ENCODE peak calls at places on chromosome 14, in seven cellular contexts. One of them, this sample, is unnamed.

GRCh38 chr14:69877492-69877891 is 1.7 kb upstream of the SMOC1 start:
- DNase-seq in GM23338: peak; percentile 64
- DNase-seq in spleen: no peak
- DNase-seq in GM12891: no peak
- DNase-seq in suprapubic skin: no peak
- DNase-seq in stomach: no peak
- DNase-seq in transverse colon: no peak
- DNase-seq in this sample: no peak

GRCh38 chr14:103284574-103285467 is 49.2 kb upstream of the EIF5 start:
- DNase-seq in GM23338: peak; percentile 54
- DNase-seq in spleen: no peak
- DNase-seq in GM12891: no peak
- DNase-seq in suprapubic skin: no peak
- DNase-seq in stomach: no peak
- DNase-seq in transverse colon: no peak
- DNase-seq in this sample: no peak

GRCh38 chr14:72907886-72908285 is 14.0 kb upstream of the DPF3 start:
- DNase-seq in GM23338: no peak
- DNase-seq in spleen: no peak
- DNase-seq in GM12891: no peak
- DNase-seq in suprapubic skin: no peak
- DNase-seq in stomach: no peak
- DNase-seq in transverse colon: no peak
- DNase-seq in this sample: no peak

GRCh38 chr14:22994762-22995275 is 12.5 kb upstream of the AJUBA start:
- DNase-seq in GM23338: peak; percentile 62
- DNase-seq in spleen: no peak
- DNase-seq in GM12891: no peak
- DNase-seq in suprapubic skin: no peak
- DNase-seq in stomach: no peak
- DNase-seq in transverse colon: no peak
- DNase-seq in this sample: no peak

GRCh38 chr14:58104808-58105207 is 47.2 kb downstream of the ARMH4 start:
- DNase-seq in GM23338: no peak
- DNase-seq in spleen: no peak
- DNase-seq in GM12891: no peak
- DNase-seq in suprapubic skin: no peak
- DNase-seq in stomach: no peak
- DNase-seq in transverse colon: no peak
- DNase-seq in this sample: no peak

GRCh38 chr14:55383039-55383438 is 28.6 kb downstream of the ATG14 start:
- DNase-seq in GM23338: no peak
- DNase-seq in spleen: no peak
- DNase-seq in GM12891: no peak
- DNase-seq in suprapubic skin: no peak
- DNase-seq in stomach: no peak
- DNase-seq in transverse colon: no peak
- DNase-seq in this sample: no peak

GRCh38 chr14:53894456-53894855 is 62.2 kb downstream of the BMP4 start:
- DNase-seq in GM23338: no peak
- DNase-seq in spleen: no peak
- DNase-seq in GM12891: peak; percentile 5
- DNase-seq in suprapubic skin: no peak
- DNase-seq in stomach: no peak
- DNase-seq in transverse colon: no peak
- DNase-seq in this sample: no peak

GRCh38 chr14:61568572-61569011 is 126.7 kb upstream of the HIF1A start:
- DNase-seq in GM23338: peak; percentile 72
- DNase-seq in spleen: peak; percentile 95
- DNase-seq in GM12891: peak; percentile 65
- DNase-seq in suprapubic skin: no peak
- DNase-seq in stomach: peak; percentile 72
- DNase-seq in transverse colon: peak; percentile 69
- DNase-seq in this sample: no peak

GRCh38 chr14:74712499-74713394 is at the start of the genes AREL1 and FCF1:
- DNase-seq in GM23338: peak; percentile 98
- DNase-seq in spleen: peak; percentile 90
- DNase-seq in GM12891: peak; percentile 80
- DNase-seq in suprapubic skin: peak; percentile 87
- DNase-seq in stomach: peak; percentile 80
- DNase-seq in transverse colon: peak; percentile 84
- DNase-seq in this sample: peak; percentile 86

GRCh38 chr14:94904636-94905035 is 134.7 kb upstream of the GSC start:
- DNase-seq in GM23338: peak; percentile 10
- DNase-seq in spleen: no peak
- DNase-seq in GM12891: no peak
- DNase-seq in suprapubic skin: no peak
- DNase-seq in stomach: no peak
- DNase-seq in transverse colon: no peak
- DNase-seq in this sample: no peak

GRCh38 chr14:51651388-51652167 is at the start of gene FRMD6:
- DNase-seq in GM23338: peak; percentile 92
- DNase-seq in spleen: peak; percentile 94
- DNase-seq in GM12891: peak; percentile 71
- DNase-seq in suprapubic skin: peak; percentile 92
- DNase-seq in stomach: peak; percentile 76
- DNase-seq in transverse colon: peak; percentile 86
- DNase-seq in this sample: peak; percentile 92

GRCh38 chr14:51652168-51653095 is 722 bp downstream of the FRMD6 start:
- DNase-seq in GM23338: peak; percentile 71
- DNase-seq in spleen: peak; percentile 90
- DNase-seq in GM12891: peak; percentile 32
- DNase-seq in suprapubic skin: peak; percentile 81
- DNase-seq in stomach: peak; percentile 38
- DNase-seq in transverse colon: peak; percentile 35
- DNase-seq in this sample: no peak

GRCh38 chr14:51654549-51654879 is 2.8 kb downstream of the FRMD6 start:
- DNase-seq in GM23338: no peak
- DNase-seq in spleen: no peak
- DNase-seq in GM12891: no peak
- DNase-seq in suprapubic skin: no peak
- DNase-seq in stomach: no peak
- DNase-seq in transverse colon: no peak
- DNase-seq in this sample: no peak

GRCh38 chr14:51653855-51654548 is 2.3 kb downstream of the FRMD6 start:
- DNase-seq in GM23338: no peak
- DNase-seq in spleen: no peak
- DNase-seq in GM12891: no peak
- DNase-seq in suprapubic skin: no peak
- DNase-seq in stomach: no peak
- DNase-seq in transverse colon: no peak
- DNase-seq in this sample: no peak

DNA sequence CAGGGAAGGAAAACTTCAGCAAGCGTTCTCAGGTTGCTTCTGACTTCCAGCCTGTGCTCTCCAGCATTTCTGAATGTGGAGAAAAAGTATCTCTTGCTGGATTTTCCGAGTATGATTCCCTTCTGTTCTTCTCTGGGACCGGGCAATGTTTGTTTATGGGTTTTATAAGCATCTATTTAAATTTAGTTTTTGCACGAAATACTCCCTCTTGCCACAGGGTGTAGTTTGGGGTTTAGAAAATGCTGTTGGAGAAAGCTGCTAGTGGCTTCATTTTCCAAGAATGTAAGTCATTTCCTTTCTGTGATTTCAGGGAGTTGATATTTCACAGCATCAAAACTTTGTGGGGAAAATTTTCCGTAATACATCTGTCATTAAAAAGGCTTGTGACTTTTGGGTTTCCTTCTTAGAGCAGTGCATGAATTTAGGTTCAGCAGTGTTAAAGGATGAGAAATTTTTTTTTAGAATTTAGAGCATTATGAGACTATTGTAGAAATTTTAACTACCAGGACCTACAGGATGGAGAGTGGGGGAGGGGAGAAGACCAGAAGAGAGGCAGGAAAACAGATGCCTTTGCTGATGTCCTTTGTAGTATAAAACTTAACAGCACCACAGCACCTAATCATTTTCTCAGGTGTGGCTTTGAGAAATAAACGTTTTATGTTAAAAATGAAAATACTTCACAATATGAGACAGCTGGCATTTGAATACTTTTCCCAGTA is 1.5 kb downstream of the FRMD6 start:
- DNase-seq in GM23338: peak; percentile 67
- DNase-seq in spleen: no peak
- DNase-seq in GM12891: no peak
- DNase-seq in suprapubic skin: no peak
- DNase-seq in stomach: no peak
- DNase-seq in transverse colon: no peak
- DNase-seq in this sample: no peak
- TF ChIP-seq POLR2AphosphoS5 in GM23338: no peak
- TF ChIP-seq POLR2AphosphoS5 in spleen: no peak
- TF ChIP-seq POLR2AphosphoS5 in GM12891: no peak
- TF ChIP-seq POLR2AphosphoS5 in suprapubic skin: no peak
- TF ChIP-seq POLR2AphosphoS5 in stomach: no peak
- TF ChIP-seq POLR2AphosphoS5 in transverse colon: peak; percentile 37
- TF ChIP-seq POLR2AphosphoS5 in this sample: no peak

DNA sequence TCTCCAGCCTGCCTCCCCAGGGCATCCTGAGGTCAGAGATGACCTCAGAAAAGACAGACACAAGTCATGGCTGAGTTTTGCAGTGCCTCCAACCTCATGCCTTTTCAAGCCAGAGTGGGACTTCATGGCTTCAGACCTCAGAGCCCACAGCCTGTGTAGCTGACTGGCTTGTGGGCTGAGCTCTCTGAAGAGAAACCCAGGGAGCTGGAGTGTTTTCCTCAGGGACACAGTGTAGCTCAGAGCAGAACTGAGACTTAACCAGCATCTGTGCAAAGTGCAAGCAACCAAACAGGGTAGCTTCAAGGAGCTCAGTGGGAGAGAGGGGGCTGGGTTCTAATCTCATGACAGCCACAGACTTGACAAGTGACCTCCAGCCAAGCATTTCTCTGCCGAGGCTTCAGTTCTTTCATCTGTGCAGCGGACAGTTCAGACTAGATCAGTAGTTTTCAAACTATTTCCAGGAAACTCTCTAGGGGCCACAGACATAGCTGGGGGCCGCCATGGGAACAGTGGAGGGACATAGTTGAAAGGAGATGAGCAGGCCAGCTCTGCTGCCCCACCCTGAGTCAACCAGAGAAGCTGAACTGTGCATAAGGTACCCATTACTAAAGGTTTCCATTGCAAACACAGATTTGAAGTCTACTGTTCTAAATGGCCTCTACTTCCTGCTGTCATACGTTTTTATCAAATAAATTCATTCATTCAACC is 80.0 kb downstream of the LGMN start:
- DNase-seq in GM23338: no peak
- DNase-seq in spleen: no peak
- DNase-seq in GM12891: no peak
- DNase-seq in suprapubic skin: no peak
- DNase-seq in stomach: no peak
- DNase-seq in transverse colon: no peak
- DNase-seq in this sample: no peak
- TF ChIP-seq POLR2AphosphoS5 in GM23338: no peak
- TF ChIP-seq POLR2AphosphoS5 in spleen: no peak
- TF ChIP-seq POLR2AphosphoS5 in GM12891: no peak
- TF ChIP-seq POLR2AphosphoS5 in suprapubic skin: no peak
- TF ChIP-seq POLR2AphosphoS5 in stomach: no peak
- TF ChIP-seq POLR2AphosphoS5 in transverse colon: no peak
- TF ChIP-seq POLR2AphosphoS5 in this sample: no peak

GRCh38 chr14:33386140-33386539 is 447.5 kb downstream of the NPAS3 start:
- DNase-seq in GM23338: no peak
- DNase-seq in spleen: no peak
- DNase-seq in GM12891: no peak
- DNase-seq in suprapubic skin: no peak
- DNase-seq in stomach: no peak
- DNase-seq in transverse colon: no peak
- DNase-seq in this sample: no peak
- TF ChIP-seq POLR2AphosphoS5 in GM23338: no peak
- TF ChIP-seq POLR2AphosphoS5 in spleen: no peak
- TF ChIP-seq POLR2AphosphoS5 in GM12891: no peak
- TF ChIP-seq POLR2AphosphoS5 in suprapubic skin: no peak
- TF ChIP-seq POLR2AphosphoS5 in stomach: no peak
- TF ChIP-seq POLR2AphosphoS5 in transverse colon: no peak
- TF ChIP-seq POLR2AphosphoS5 in this sample: no peak

GRCh38 chr14:85531594-85532391 is 1.8 kb downstream of the FLRT2 start:
- DNase-seq in GM23338: peak; percentile 84
- DNase-seq in spleen: peak; percentile 79
- DNase-seq in GM12891: no peak
- DNase-seq in suprapubic skin: peak; percentile 84
- DNase-seq in stomach: peak; percentile 26
- DNase-seq in transverse colon: no peak
- DNase-seq in this sample: no peak

GRCh38 chr14:85533821-85534271 is 3.9 kb downstream of the FLRT2 start:
- DNase-seq in GM23338: peak; percentile 73
- DNase-seq in spleen: no peak
- DNase-seq in GM12891: no peak
- DNase-seq in suprapubic skin: no peak
- DNase-seq in stomach: no peak
- DNase-seq in transverse colon: no peak
- DNase-seq in this sample: no peak

GRCh38 chr14:85532570-85532969 is 2.6 kb downstream of the FLRT2 start:
- DNase-seq in GM23338: no peak
- DNase-seq in spleen: no peak
- DNase-seq in GM12891: no peak
- DNase-seq in suprapubic skin: no peak
- DNase-seq in stomach: no peak
- DNase-seq in transverse colon: no peak
- DNase-seq in this sample: no peak

GRCh38 chr14:85534435-85534834 is 4.5 kb downstream of the FLRT2 start:
- DNase-seq in GM23338: peak; percentile 45
- DNase-seq in spleen: no peak
- DNase-seq in GM12891: no peak
- DNase-seq in suprapubic skin: no peak
- DNase-seq in stomach: no peak
- DNase-seq in transverse colon: no peak
- DNase-seq in this sample: no peak

GRCh38 chr14:85532981-85533820 is 3.3 kb downstream of the FLRT2 start:
- DNase-seq in GM23338: peak; percentile 95
- DNase-seq in spleen: no peak
- DNase-seq in GM12891: no peak
- DNase-seq in suprapubic skin: peak; percentile 76
- DNase-seq in stomach: peak; percentile 31
- DNase-seq in transverse colon: no peak
- DNase-seq in this sample: no peak
- TF ChIP-seq POLR2AphosphoS5 in GM23338: peak; percentile 28
- TF ChIP-seq POLR2AphosphoS5 in spleen: peak; percentile 31
- TF ChIP-seq POLR2AphosphoS5 in GM12891: no peak
- TF ChIP-seq POLR2AphosphoS5 in suprapubic skin: no peak
- TF ChIP-seq POLR2AphosphoS5 in stomach: peak; percentile 37
- TF ChIP-seq POLR2AphosphoS5 in transverse colon: no peak
- TF ChIP-seq POLR2AphosphoS5 in this sample: no peak

GRCh38 chr14:25246751-25247150 is 196.8 kb upstream of the STXBP6 start:
- DNase-seq in GM23338: no peak
- DNase-seq in spleen: no peak
- DNase-seq in GM12891: no peak
- DNase-seq in suprapubic skin: no peak
- DNase-seq in stomach: no peak
- DNase-seq in transverse colon: no peak
- DNase-seq in this sample: no peak

GRCh38 chr14:25250516-25250915 is 200.6 kb upstream of the STXBP6 start:
- DNase-seq in GM23338: no peak
- DNase-seq in spleen: no peak
- DNase-seq in GM12891: no peak
- DNase-seq in suprapubic skin: no peak
- DNase-seq in stomach: no peak
- DNase-seq in transverse colon: no peak
- DNase-seq in this sample: no peak
- TF ChIP-seq POLR2AphosphoS5 in GM23338: no peak
- TF ChIP-seq POLR2AphosphoS5 in spleen: no peak
- TF ChIP-seq POLR2AphosphoS5 in GM12891: no peak
- TF ChIP-seq POLR2AphosphoS5 in suprapubic skin: no peak
- TF ChIP-seq POLR2AphosphoS5 in stomach: no peak
- TF ChIP-seq POLR2AphosphoS5 in transverse colon: no peak
- TF ChIP-seq POLR2AphosphoS5 in this sample: no peak

This sample was measured in vagina.